ENCODE peak calls at places on chromosomes 13 and 19, in four cellular contexts. J, N, V and Q are unnamed samples.

GRCh38 chr13:110696776-110697175 is 9.1 kb downstream of the CARS2 start:
- DNase-seq in J (no peak), N (no peak), V (no peak), Q (no peak)

GRCh38 chr19:3969435-3970312 is 1.2 kb downstream of the DAPK3 start:
- DNase-seq in J (peak; percentile 54), N (peak; percentile 82), V (no peak), Q (peak; percentile 46)

GRCh38 chr13:28541966-28542365 is 47.0 kb upstream of the FLT1 start:
- DNase-seq in J (no peak), N (no peak), V (no peak), Q (no peak)

GRCh38 chr13:23350009-23350408 is 83.5 kb downstream of the SACS start:
- DNase-seq in J (no peak), N (no peak), V (no peak), Q (peak; percentile 26)

GRCh38 chr19:11483176-11484111 is 2.6 kb upstream of the ELAVL3 start:
- DNase-seq in J (no peak), N (no peak), V (peak; percentile 11), Q (no peak)

GRCh38 chr19:17996826-17997316 is 11.1 kb upstream of the ARRDC2 start:
- DNase-seq in J (peak; percentile 59), N (peak; percentile 52), V (peak; percentile 83), Q (peak; percentile 70)

GRCh38 chr19:40521276-40521675 is 54.5 kb downstream of the SPTBN4 start:
- DNase-seq in J (peak; percentile 39), N (peak; percentile 29), V (no peak), Q (peak; percentile 83)

GRCh38 chr13:38670627-38671026 is 16.2 kb upstream of the FREM2 start:
- DNase-seq in J (no peak), N (peak; percentile 2), V (no peak), Q (no peak)

GRCh38 chr19:2266183-2266993 is 10.2 kb upstream of the JSRP1 start:
- DNase-seq in J (peak; percentile 58), N (peak; percentile 75), V (peak; percentile 51), Q (no peak)

GRCh38 chr19:46697142-46697960 is 19.6 kb downstream of the PRKD2 start:
- DNase-seq in J (no peak), N (peak; percentile 49), V (peak; percentile 100), Q (peak; percentile 82)

GRCh38 chr13:53775807-53776206 is 747.2 kb downstream of the OLFM4 start:
- DNase-seq in J (no peak), N (no peak), V (no peak), Q (no peak)

GRCh38 chr19:42253245-42254082 is 1.5 kb downstream of the ERF start:
- DNase-seq in J (peak; percentile 59), N (peak; percentile 26), V (peak; percentile 87), Q (peak; percentile 81)

GRCh38 chr19:27774337-27774736 is 1438.6 kb downstream of the UQCRFS1 start:
- DNase-seq in J (no peak), N (no peak), V (peak; percentile 29), Q (peak; percentile 70)

GRCh38 chr13:71672527-71672926 is 194.5 kb downstream of the DACH1 start:
- DNase-seq in J (no peak), N (peak; percentile 21), V (no peak), Q (no peak)

GRCh38 chr19:4115050-4115817 is 8.7 kb downstream of the MAP2K2 start:
- DNase-seq in J (no peak), N (no peak), V (peak; percentile 3), Q (no peak)

GRCh38 chr13:34172048-34172447 is 354.1 kb downstream of the RFC3 start:
- DNase-seq in J (no peak), N (no peak), V (no peak), Q (no peak)

GRCh38 chr13:106376411-106377112 is 158.9 kb downstream of the EFNB2 start:
- DNase-seq in J (no peak), N (peak; percentile 95), V (no peak), Q (peak; percentile 17)

GRCh38 chr19:56076413-56076998 is 44.6 kb downstream of the ZNF787 start:
- DNase-seq in J (peak; percentile 48), N (peak; percentile 50), V (peak; percentile 63), Q (peak; percentile 70)

GRCh38 chr19:35692010-35692409 is 12.3 kb upstream of the ZBTB32 start:
- DNase-seq in J (no peak), N (no peak), V (no peak), Q (no peak)

GRCh38 chr13:47036291-47037008 is 139.6 kb upstream of the HTR2A start:
- DNase-seq in J (no peak), N (no peak), V (no peak), Q (no peak)

GRCh38 chr19:34310494-34310981 is 54.5 kb upstream of the GPI start:
- DNase-seq in J (no peak), N (no peak), V (no peak), Q (no peak)

GRCh38 chr19:29672933-29673336 is 7.7 kb downstream of the PLEKHF1 start:
- DNase-seq in J (no peak), N (no peak), V (no peak), Q (no peak)

GRCh38 chr13:48199404-48199991 is 33.5 kb upstream of the ITM2B start:
- DNase-seq in J (no peak), N (no peak), V (no peak), Q (no peak)

GRCh38 chr19:46471116-46471733 is at the start of gene PNMA8A:
- DNase-seq in J (no peak), N (peak; percentile 57), V (peak; percentile 92), Q (peak; percentile 57)

GRCh38 chr13:88345171-88345847 is 674.1 kb downstream of the SLITRK5 start:
- DNase-seq in J (no peak), N (no peak), V (no peak), Q (no peak)

GRCh38 chr13:95924389-95924994 is 128.7 kb downstream of the UGGT2 start:
- DNase-seq in J (peak; percentile 41), N (peak; percentile 86), V (no peak), Q (peak; percentile 8)

GRCh38 chr19:10205636-10206035 is 10.9 kb upstream of the DNMT1 start:
- DNase-seq in J (no peak), N (no peak), V (no peak), Q (no peak)

GRCh38 chr19:41392775-41393174 is 4.4 kb downstream of the EXOSC5 start:
- DNase-seq in J (no peak), N (no peak), V (no peak), Q (no peak)

GRCh38 chr13:97460004-97460756 is 26.2 kb downstream of the RAP2A start:
- DNase-seq in J (no peak), N (peak; percentile 38), V (no peak), Q (no peak)

GRCh38 chr13:99468971-99469545 is 32.2 kb upstream of the TM9SF2 start:
- DNase-seq in J (no peak), N (no peak), V (no peak), Q (no peak)

GRCh38 chr13:109819851-109820250 is 33.5 kb upstream of the IRS2 start:
- DNase-seq in J (no peak), N (no peak), V (no peak), Q (no peak)

GRCh38 chr13:97136418-97136817 is 85.7 kb upstream of the MBNL2 start:
- DNase-seq in J (no peak), N (no peak), V (no peak), Q (no peak)

GRCh38 chr13:25771208-25771607 is 280.6 kb downstream of the SHISA2 start:
- DNase-seq in J (no peak), N (no peak), V (no peak), Q (no peak)

GRCh38 chr13:113732961-113733950 is 25.8 kb upstream of the TMEM255B start:
- DNase-seq in J (no peak), N (no peak), V (no peak), Q (no peak)
- H3K4me2 ChIP-seq in J (no peak overlapping the region), N (no peak overlapping the region), V (no peak overlapping the region), Q (no peak overlapping the region)

GRCh38 chr13:43489168-43489730 is 297.5 kb downstream of the ENOX1 start:
- DNase-seq in J (no peak), N (no peak), V (no peak), Q (no peak)

GRCh38 chr13:43494206-43494605 is 292.6 kb downstream of the ENOX1 start:
- DNase-seq in J (no peak), N (no peak), V (no peak), Q (no peak)

GRCh38 chr13:43492745-43493144 is 294.0 kb downstream of the ENOX1 start:
- DNase-seq in J (no peak), N (no peak), V (no peak), Q (no peak)

GRCh38 chr13:43493496-43494000 is 293.2 kb downstream of the ENOX1 start:
- DNase-seq in J (no peak), N (no peak), V (no peak), Q (no peak)

GRCh38 chr13:43492281-43492680 is 294.5 kb downstream of the ENOX1 start:
- DNase-seq in J (no peak), N (no peak), V (no peak), Q (no peak)
- TF ChIP-seq MAZ in J (no peak), N (no peak), V (no peak), Q (no peak)

DNA sequence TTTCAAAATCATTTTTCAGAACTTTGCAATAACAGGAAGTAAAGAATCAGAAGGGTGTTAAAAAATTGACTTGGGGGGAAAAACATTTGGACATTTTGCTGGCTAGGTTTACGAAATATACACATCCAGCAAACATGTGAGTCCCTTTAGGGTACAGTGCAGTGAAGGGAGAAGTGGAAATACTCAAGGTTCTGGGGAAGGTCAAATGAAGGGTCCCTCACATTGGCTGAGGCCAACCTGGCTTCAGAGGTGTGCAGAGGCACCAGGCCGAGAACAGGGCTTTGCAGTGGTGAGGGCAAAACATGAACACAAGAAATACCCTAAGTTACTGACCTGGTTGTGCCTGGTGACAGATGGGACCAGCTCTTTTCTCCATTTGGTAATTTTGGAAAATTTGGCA is 1.6 kb upstream of the UPF3A start:
- DNase-seq in J (no peak), N (no peak), V (no peak), Q (no peak)
- H3K4me2 ChIP-seq in J (peak overlapping the region; percentile 96), N (no peak overlapping the region), V (peak overlapping the region; percentile 45), Q (peak overlapping the region; percentile 91)

DNA sequence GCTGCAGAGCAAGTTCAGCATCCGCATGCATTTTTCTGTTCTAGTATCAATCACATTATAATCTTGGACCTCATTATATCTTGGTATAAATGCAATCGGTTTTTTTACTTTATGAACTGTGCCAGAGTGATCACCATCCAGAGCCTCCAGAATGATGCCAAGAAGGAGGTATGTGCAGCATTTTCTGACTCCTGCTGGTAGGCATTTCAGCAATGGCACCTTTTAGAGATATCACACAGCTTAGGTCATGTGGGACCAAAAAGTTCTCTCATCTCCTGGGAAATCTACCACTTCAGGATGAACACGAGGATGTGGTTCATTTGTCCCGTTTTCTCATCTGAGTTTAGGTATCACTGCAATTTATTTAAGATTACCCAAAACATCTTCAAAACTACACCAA is 220.4 kb downstream of the VWA8 start:
- DNase-seq in J (no peak), N (no peak), V (no peak), Q (no peak)
- TF ChIP-seq MAZ in J (no peak), N (no peak), V (no peak), Q (no peak)

GRCh38 chr13:112791662-112792440 is 102.0 kb downstream of the ATP11A start:
- DNase-seq in J (no peak), N (no peak), V (no peak), Q (no peak)
- H3K4me2 ChIP-seq in J (no peak overlapping the region), N (no peak overlapping the region), V (no peak overlapping the region), Q (no peak overlapping the region)

GRCh38 chr19:16628984-16629691 is 1.1 kb upstream of the MED26 start:
- DNase-seq in J (no peak), N (peak; percentile 72), V (no peak), Q (no peak)
- TF ChIP-seq MAZ in J (no peak), N (no peak), V (no peak), Q (no peak)